ENCODE peak calls at places on chromosome 18, in five cellular contexts. J is RWPE2, E is cardiac muscle cell, Z is fibroblast of lung, B is astrocyte of the spinal cord. W is an unnamed sample.

GRCh38 chr18:74722237-74722636 is 124.6 kb downstream of the ZNF407 start:
- DNase-seq in J (no peak), Z (peak), B (peak), E (peak), W (no peak)

GRCh38 chr18:21997207-21998143 is 171.9 kb upstream of the GATA6 start:
- DNase-seq in Z (peak), J (no peak), B (peak), E (peak), W (no peak)

GRCh38 chr18:55982992-55983391 is 395.0 kb upstream of the TCF4 start:
- DNase-seq in Z (no peak), B (no peak), J (no peak), E (no peak), W (no peak)

GRCh38 chr18:5059540-5060032 is 137.5 kb downstream of the AKAIN1 start:
- DNase-seq in J (no peak), E (no peak), Z (no peak), B (no peak), W (no peak)

GRCh38 chr18:2050702-2051201 is 520.6 kb downstream of the METTL4 start:
- DNase-seq in E (peak), Z (no peak), B (peak), J (no peak), W (no peak)

GRCh38 chr18:2515408-2515807 is 55.9 kb downstream of the METTL4 start:
- DNase-seq in B (peak), Z (peak), J (no peak), E (peak), W (no peak)

GRCh38 chr18:8951491-8951890 is 151.0 kb upstream of the NDUFV2 start:
- DNase-seq in J (no peak), Z (no peak), E (no peak), B (no peak), W (no peak)

GRCh38 chr18:14974576-14974975 is 226.6 kb downstream of the ANKRD30B start:
- DNase-seq in J (no peak), Z (no peak), E (no peak), B (no peak), W (no peak)

GRCh38 chr18:47284691-47285370 is 33.4 kb upstream of the SKOR2 start:
- DNase-seq in J (no peak), B (no peak), E (no peak), Z (no peak), W (no peak)

GRCh38 chr18:12302391-12303147 is 5.5 kb upstream of the TUBB6 start:
- DNase-seq in J (no peak), E (no peak), B (no peak), Z (no peak), W (peak)

GRCh38 chr18:54280206-54280550 is 10.9 kb downstream of the POLI start:
- DNase-seq in E (no peak), J (no peak), Z (no peak), B (no peak), W (no peak)

GRCh38 chr18:3867768-3868445 is 417.9 kb downstream of the TGIF1 start:
- DNase-seq in Z (peak), J (no peak), E (peak), B (peak), W (no peak)

GRCh38 chr18:8938817-8939216 is 163.7 kb upstream of the NDUFV2 start:
- DNase-seq in B (no peak), E (peak), J (no peak), Z (no peak), W (no peak)

GRCh38 chr18:3653859-3654441 is 204.0 kb downstream of the TGIF1 start:
- DNase-seq in Z (peak), B (no peak), J (no peak), E (peak), W (no peak)

GRCh38 chr18:12839526-12840196 is 44.4 kb downstream of the PTPN2 start:
- DNase-seq in E (peak), B (peak), J (no peak), Z (no peak), W (no peak)

GRCh38 chr18:48049757-48050156 is 119.3 kb upstream of the SMAD2 start:
- DNase-seq in Z (no peak), E (no peak), B (no peak), J (no peak), W (no peak)

GRCh38 chr18:40935423-40935822 is 1019.6 kb upstream of the PIK3C3 start:
- DNase-seq in Z (peak), J (no peak), E (peak), B (no peak), W (no peak)

GRCh38 chr18:52319423-52319822 is 20.6 kb upstream of the DCC start:
- DNase-seq in E (no peak), J (no peak), B (peak), Z (no peak), W (no peak)

GRCh38 chr18:21599585-21600525 is 649 bp downstream of the ESCO1 start:
- DNase-seq in Z (no peak), E (peak), J (peak), B (peak), W (peak)

GRCh38 chr18:53796042-53796729 is 428.3 kb downstream of the MBD2 start:
- DNase-seq in E (peak), B (peak), J (no peak), Z (peak), W (peak)

GRCh38 chr18:499351-500229 is 911 bp downstream of the COLEC12 start:
- DNase-seq in E (peak), Z (peak), J (no peak), B (peak), W (no peak)

GRCh38 chr18:44841769-44842587 is 161.3 kb downstream of the SETBP1 start:
- DNase-seq in J (no peak), Z (no peak), B (no peak), E (no peak), W (no peak)

GRCh38 chr18:51890762-51891161 is 449.2 kb upstream of the DCC start:
- DNase-seq in E (no peak), Z (no peak), B (peak), J (no peak), W (no peak)

GRCh38 chr18:46950064-46950656 is 32.8 kb downstream of the KATNAL2 start:
- DNase-seq in B (peak), J (no peak), Z (peak), E (peak), W (no peak)

GRCh38 chr18:73842795-73843394 is 304.7 kb downstream of the FBXO15 start:
- DNase-seq in B (peak), J (no peak), Z (peak), E (peak), W (no peak)

GRCh38 chr18:13376841-13377351 is 158.3 kb downstream of the LDLRAD4 start:
- DNase-seq in E (no peak), Z (no peak), B (no peak), J (no peak), W (no peak)

GRCh38 chr18:2547477-2548087 is 23.7 kb downstream of the METTL4 start:
- DNase-seq in J (no peak), E (peak), Z (peak), B (peak), W (no peak)

GRCh38 chr18:5295231-5295920 is at the start of gene ZBTB14:
- DNase-seq in E (peak), Z (peak), B (peak), J (no peak), W (no peak)

GRCh38 chr18:36131692-36132483 is 2.2 kb downstream of the ELP2 start:
- DNase-seq in J (no peak), B (no peak), E (no peak), Z (no peak), W (no peak)
- H3K4me3 ChIP-seq in J (no peak), B (no peak), E (no peak), Z (no peak), W (no peak)

GRCh38 chr18:61896118-61896517 is 3.3 kb upstream of the RNF152 start:
- DNase-seq in J (no peak), Z (no peak), E (no peak), B (no peak), W (no peak)

GRCh38 chr18:61892683-61893303 is at the start of gene RNF152:
- DNase-seq in Z (peak), E (peak), B (peak), J (no peak), W (no peak)

GRCh38 chr18:61894751-61895524 is 2.1 kb upstream of the RNF152 start:
- DNase-seq in B (no peak), J (no peak), E (no peak), Z (no peak), W (no peak)

GRCh38 chr18:61893304-61893970 is 630 bp upstream of the RNF152 start:
- DNase-seq in J (peak), B (peak), E (peak), Z (peak), W (no peak)

DNA sequence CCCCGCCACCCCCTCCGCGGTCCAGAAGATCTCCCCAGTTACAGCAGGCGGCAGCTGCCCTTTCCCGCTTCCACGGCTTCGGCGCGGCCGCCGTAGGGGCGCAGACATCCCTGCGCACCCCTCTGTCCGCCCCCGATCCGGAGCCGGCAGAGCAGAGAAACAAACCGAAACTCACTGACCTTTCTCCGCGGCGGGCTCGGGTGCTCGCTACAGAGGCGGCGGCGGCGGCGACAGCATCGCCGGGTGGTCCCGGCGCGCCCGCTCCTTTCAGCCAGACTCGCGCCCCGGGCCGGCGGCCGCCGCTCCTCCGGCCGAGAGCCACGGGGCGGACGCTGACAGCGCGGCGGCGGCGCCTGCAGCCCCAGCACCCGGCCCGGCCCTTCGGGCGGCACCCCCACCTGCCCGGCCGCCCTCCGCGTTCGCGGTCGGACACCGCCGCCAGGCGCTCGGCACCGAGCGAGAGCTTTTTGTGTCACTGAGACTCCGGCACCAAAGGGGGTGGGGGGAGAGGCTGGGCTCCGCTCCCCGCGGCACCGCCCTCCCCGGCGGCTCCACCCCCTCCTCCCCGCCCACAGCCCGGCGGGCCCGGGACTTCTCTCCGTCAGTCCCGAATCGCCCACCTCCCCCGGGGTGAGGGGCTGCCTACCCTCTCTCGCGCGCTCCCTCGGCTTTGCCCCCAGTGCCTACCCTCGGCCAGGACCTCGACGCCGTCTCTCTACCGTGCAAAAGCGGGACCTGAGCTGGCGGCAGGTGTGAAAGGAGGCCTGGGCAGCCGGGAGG is 1.4 kb upstream of the RNF152 start:
- DNase-seq in B (peak), E (peak), Z (peak), J (peak), W (peak)
- TF ChIP-seq CTCF in B (peak), E (peak), Z (no peak), J (peak), W (no peak)

GRCh38 chr18:58266291-58266690 is 222.3 kb downstream of the NEDD4L start:
- DNase-seq in B (no peak), Z (no peak), E (no peak), J (no peak), W (no peak)
- H3K4me3 ChIP-seq in B (no peak), Z (no peak), E (no peak), J (no peak), W (no peak)

GRCh38 chr18:24570716-24571115 is 110.3 kb downstream of the HRH4 start:
- DNase-seq in B (no peak), E (no peak), Z (no peak), J (no peak), W (no peak)
- TF ChIP-seq CTCF in B (no peak), E (no peak), Z (no peak), J (no peak), W (no peak)

GRCh38 chr18:49303376-49303775 is 157.1 kb downstream of the DYM start:
- DNase-seq in J (no peak), B (no peak), Z (no peak), E (no peak), W (no peak)
- H3K4me3 ChIP-seq in J (no peak), B (no peak), Z (no peak), E (no peak), W (no peak)

GRCh38 chr18:79463424-79463960 is 67.8 kb downstream of the NFATC1 start:
- DNase-seq in E (no peak), J (no peak), B (no peak), Z (no peak), W (no peak)

GRCh38 chr18:79467126-79467525 is 71.4 kb downstream of the NFATC1 start:
- DNase-seq in Z (no peak), E (no peak), J (no peak), B (no peak), W (no peak)

GRCh38 chr18:79465392-79465991 is 69.8 kb downstream of the NFATC1 start:
- DNase-seq in Z (no peak), E (no peak), J (no peak), B (no peak), W (no peak)

GRCh38 chr18:79469309-79469708 is 73.6 kb downstream of the NFATC1 start:
- DNase-seq in J (no peak), Z (no peak), B (no peak), E (no peak), W (no peak)

DNA sequence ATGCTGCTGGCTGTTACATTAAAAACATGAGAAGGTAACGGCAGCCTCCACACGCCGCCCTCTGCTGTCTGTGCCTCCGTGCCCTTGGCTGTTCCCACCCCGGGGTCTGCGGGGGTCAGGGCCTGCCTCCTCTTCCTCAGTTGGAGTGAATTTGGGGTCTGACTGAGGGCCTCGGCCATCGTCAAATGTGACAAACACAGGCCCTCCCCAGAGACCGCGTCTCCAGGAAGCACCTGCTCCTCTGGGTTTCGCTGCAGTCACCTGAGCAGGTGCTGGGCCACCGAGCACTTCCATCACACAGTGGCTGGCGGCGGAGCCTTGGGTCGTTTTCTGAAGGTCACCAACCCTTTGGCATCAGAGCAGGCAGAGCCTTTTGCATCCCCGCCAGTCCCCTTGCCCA is 70.9 kb downstream of the NFATC1 start:
- DNase-seq in Z (no peak), J (no peak), B (no peak), E (no peak), W (no peak)
- TF ChIP-seq CTCF in Z (no peak), J (no peak), B (no peak), E (no peak), W (no peak)

DNA sequence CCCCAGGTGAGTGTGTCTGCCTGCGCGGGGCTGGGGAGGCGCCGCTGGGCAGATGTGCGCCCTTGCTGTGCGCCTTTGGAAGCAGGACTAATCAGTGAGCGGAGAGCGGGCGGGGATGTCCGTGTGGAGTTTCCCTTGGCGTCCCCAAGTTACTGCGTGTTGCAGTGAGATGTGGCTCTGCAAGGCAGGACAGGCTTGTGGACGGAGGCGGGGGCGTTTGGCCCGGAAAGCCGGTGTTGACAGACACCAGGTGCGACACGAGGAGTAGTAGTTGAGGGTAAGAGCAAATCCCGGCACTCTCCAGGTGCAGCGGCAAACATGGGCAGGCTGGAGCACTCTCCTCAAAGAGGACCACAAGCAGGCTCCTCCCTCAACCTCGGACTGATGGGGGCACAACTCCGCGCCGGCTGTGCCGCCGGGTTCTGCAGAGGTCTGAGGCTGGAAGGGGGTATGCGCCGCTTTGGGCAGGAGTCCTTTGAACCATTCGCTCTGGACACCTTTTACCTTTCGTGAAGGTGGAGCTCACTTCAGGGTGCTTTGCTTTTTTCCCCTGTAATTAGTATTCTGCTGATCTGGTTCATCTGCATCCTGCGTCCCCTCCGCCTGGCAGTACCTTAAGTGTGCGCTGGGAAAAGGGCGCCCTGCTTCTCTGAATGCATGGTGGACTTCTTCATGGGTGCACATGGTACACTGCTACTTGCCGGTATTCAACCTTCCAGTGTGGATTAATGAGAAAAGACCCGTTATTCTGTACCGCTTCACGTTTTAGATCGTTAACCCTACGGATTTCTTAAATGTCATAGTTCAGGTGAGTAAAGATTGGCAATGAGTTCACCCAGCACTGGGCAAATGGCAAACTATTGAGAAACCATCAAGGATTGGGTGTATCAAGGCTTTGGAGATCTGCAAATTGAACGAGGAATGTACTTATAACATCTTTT is 603 bp downstream of the CDH7 start:
- DNase-seq in J (no peak), Z (no peak), B (no peak), E (no peak), W (no peak)
- H3K4me3 ChIP-seq in J (peak), Z (no peak), B (peak), E (peak), W (peak)

GRCh38 chr18:77754475-77755044 is 504.9 kb downstream of the GALR1 start:
- DNase-seq in B (no peak), Z (no peak), J (no peak), E (no peak), W (no peak)

GRCh38 chr18:77749189-77749588 is 499.5 kb downstream of the GALR1 start:
- DNase-seq in E (no peak), B (no peak), J (no peak), Z (no peak), W (no peak)
- TF ChIP-seq CTCF in E (no peak), B (peak), J (peak), Z (no peak), W (no peak)

DNA sequence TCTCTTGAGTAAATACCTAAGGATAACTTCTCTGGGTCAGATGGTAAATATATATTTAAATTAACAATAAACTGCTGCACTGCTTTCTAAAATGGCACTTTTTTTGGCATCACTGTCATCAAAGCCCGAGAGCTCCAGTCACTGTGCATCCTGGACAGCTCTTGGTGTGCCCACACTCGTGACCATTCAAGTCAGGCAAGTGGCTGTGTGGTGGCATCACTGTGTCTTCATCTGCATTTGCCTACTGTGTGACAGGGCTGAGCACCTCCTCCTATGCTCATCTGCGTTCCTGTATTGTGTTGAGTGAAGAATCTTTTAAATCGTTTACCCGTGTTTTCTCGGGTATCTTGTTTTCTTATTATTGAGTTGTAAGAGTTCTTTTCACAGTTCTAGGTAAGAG is 568.1 kb upstream of the SALL3 start:
- DNase-seq in B (no peak), J (no peak), Z (no peak), E (no peak), W (no peak)
- H3K4me3 ChIP-seq in B (no peak), J (no peak), Z (no peak), E (no peak), W (no peak)

W was measured in suprapubic skin.